ENCODE peak calls at places on chromosome 16, in six cellular contexts. H is GM19239, L is NAMALWA, X is iPS-NIHi11, M is hepatic stellate cell, R is RCC 7860. J is an unnamed sample.

GRCh38 chr16:85034591-85035433 is 7.2 kb downstream of the KIAA0513 start:
- DNase-seq in H (no peak), L (no peak), X (no peak), M (no peak), R (no peak), J (no peak)

GRCh38 chr16:646679-647172 is 2.4 kb upstream of the WDR90 start:
- DNase-seq in H (no peak), L (no peak), X (no peak), M (no peak), R (no peak), J (no peak)

GRCh38 chr16:8656376-8656775 is 18.0 kb upstream of the ABAT start:
- DNase-seq in H (no peak), L (no peak), X (no peak), M (no peak), R (no peak), J (no peak)

GRCh38 chr16:57481421-57481820 is 4.9 kb downstream of the DOK4 start:
- DNase-seq in H (no peak), L (no peak), X (no peak), M (no peak), R (no peak), J (no peak)

GRCh38 chr16:57504491-57504890 is 18.2 kb upstream of the DOK4 start:
- DNase-seq in H (no peak), L (no peak), X (no peak), M (no peak), R (no peak), J (no peak)

GRCh38 chr16:76976756-76977155 is 214.2 kb upstream of the MON1B start:
- DNase-seq in H (no peak), L (no peak), X (no peak), M (no peak), R (peak; percentile 24), J (no peak)

GRCh38 chr16:1564325-1564724 is 30.9 kb downstream of the TMEM204 start:
- DNase-seq in H (no peak), L (no peak), X (no peak), M (peak; percentile 41), R (no peak), J (no peak)

GRCh38 chr16:30335598-30336474 is 19.3 kb downstream of the CD2BP2 start:
- DNase-seq in H (no peak), L (no peak), X (no peak), M (no peak), R (peak; percentile 55), J (no peak)

GRCh38 chr16:67539691-67540635 is 11.3 kb downstream of the RIPOR1 start:
- DNase-seq in H (no peak), L (no peak), X (no peak), M (no peak), R (no peak), J (no peak)

GRCh38 chr16:84022641-84023040 is 20.0 kb downstream of the SLC38A8 start:
- DNase-seq in H (no peak), L (no peak), X (no peak), M (no peak), R (no peak), J (no peak)

GRCh38 chr16:63816304-63816703 is 1305.6 kb downstream of the CDH11 start:
- DNase-seq in H (no peak), L (no peak), X (no peak), M (no peak), R (no peak), J (no peak)

GRCh38 chr16:67200491-67200890 is 1.6 kb downstream of the ELMO3 start:
- DNase-seq in H (no peak), L (no peak), X (no peak), M (no peak), R (no peak), J (no peak)

GRCh38 chr16:29760567-29761279 is 14.9 kb upstream of the C16orf54 start:
- DNase-seq in H (no peak), L (no peak), X (peak; percentile 35), M (no peak), R (no peak), J (no peak)

GRCh38 chr16:82631701-82632685 is 5.2 kb downstream of the CDH13 start:
- DNase-seq in H (no peak), L (peak; percentile 14), X (peak; percentile 43), M (no peak), R (no peak), J (no peak)